ENCODE peak calls at places on chromosome 6, in eight cellular contexts. K is choroid plexus epithelial cell; X is tibial artery; Z is breast epithelium; S is GM12865; A is effector memory CD4-positive, alpha-beta T cell; D is bronchial epithelial cell; M is CD8-positive, alpha-beta T cell. Y is an unnamed sample.

GRCh38 chr6:62623851-62624532 is 338.0 kb upstream of the KHDRBS2 start:
- DNase-seq in X (no peak), S (no peak), A (no peak), D (peak; percentile 17), M (no peak), Z (no peak), K (no peak), Y (no peak)

GRCh38 chr6:155483858-155484257 is 28.2 kb upstream of the NOX3 start:
- DNase-seq in Z (no peak), S (no peak), A (no peak), K (peak; percentile 81), D (peak; percentile 60), X (no peak), M (no peak), Y (peak; percentile 83)

GRCh38 chr6:69408886-69409285 is 387.9 kb downstream of the LMBRD1 start:
- DNase-seq in X (no peak), S (no peak), A (no peak), Z (no peak), K (no peak), D (no peak), M (no peak), Y (no peak)

GRCh38 chr6:46352541-46353267 is 138.5 kb downstream of the RCAN2 start:
- DNase-seq in D (no peak), S (no peak), A (no peak), Z (no peak), K (peak; percentile 5), M (no peak), X (no peak), Y (no peak)

GRCh38 chr6:22017272-22017671 is 279.6 kb downstream of the PRL start:
- DNase-seq in Z (no peak), D (no peak), M (no peak), A (no peak), X (no peak), K (no peak), S (no peak), Y (no peak)

GRCh38 chr6:10375391-10375969 is 39.4 kb downstream of the TFAP2A start:
- DNase-seq in Z (no peak), K (no peak), S (no peak), D (no peak), M (no peak), A (no peak), X (no peak), Y (no peak)

GRCh38 chr6:144156334-144156733 is 6.0 kb downstream of the STX11 start:
- DNase-seq in M (no peak), A (no peak), Z (no peak), X (no peak), D (no peak), S (peak; percentile 33), K (peak; percentile 75), Y (peak; percentile 73)

GRCh38 chr6:33686981-33687975 is 24.2 kb downstream of the UQCC2 start:
- DNase-seq in Z (no peak), S (no peak), A (no peak), X (no peak), D (no peak), K (no peak), M (no peak), Y (no peak)

GRCh38 chr6:4774715-4775590 is 1.3 kb upstream of the CDYL start:
- DNase-seq in M (peak; percentile 40), D (peak; percentile 32), X (peak; percentile 72), K (peak; percentile 18), A (peak; percentile 5), Z (peak; percentile 31), S (no peak), Y (no peak)

GRCh38 chr6:28725274-28725809 is 198.4 kb downstream of the TRIM27 start:
- DNase-seq in X (no peak), A (no peak), D (no peak), K (no peak), S (no peak), Z (no peak), M (no peak), Y (no peak)

GRCh38 chr6:28721372-28721771 is 195.7 kb downstream of the GPX5 start:
- DNase-seq in X (no peak), A (no peak), Z (no peak), D (no peak), S (no peak), M (no peak), K (no peak), Y (no peak)

GRCh38 chr6:28724395-28724794 is 198.7 kb downstream of the GPX5 start:
- DNase-seq in Z (no peak), X (no peak), M (no peak), D (no peak), A (no peak), K (no peak), S (no peak), Y (no peak)

GRCh38 chr6:28720357-28721231 is 194.9 kb downstream of the GPX5 start:
- DNase-seq in A (no peak), K (no peak), M (no peak), S (no peak), Z (no peak), D (no peak), X (no peak), Y (no peak)

DNA sequence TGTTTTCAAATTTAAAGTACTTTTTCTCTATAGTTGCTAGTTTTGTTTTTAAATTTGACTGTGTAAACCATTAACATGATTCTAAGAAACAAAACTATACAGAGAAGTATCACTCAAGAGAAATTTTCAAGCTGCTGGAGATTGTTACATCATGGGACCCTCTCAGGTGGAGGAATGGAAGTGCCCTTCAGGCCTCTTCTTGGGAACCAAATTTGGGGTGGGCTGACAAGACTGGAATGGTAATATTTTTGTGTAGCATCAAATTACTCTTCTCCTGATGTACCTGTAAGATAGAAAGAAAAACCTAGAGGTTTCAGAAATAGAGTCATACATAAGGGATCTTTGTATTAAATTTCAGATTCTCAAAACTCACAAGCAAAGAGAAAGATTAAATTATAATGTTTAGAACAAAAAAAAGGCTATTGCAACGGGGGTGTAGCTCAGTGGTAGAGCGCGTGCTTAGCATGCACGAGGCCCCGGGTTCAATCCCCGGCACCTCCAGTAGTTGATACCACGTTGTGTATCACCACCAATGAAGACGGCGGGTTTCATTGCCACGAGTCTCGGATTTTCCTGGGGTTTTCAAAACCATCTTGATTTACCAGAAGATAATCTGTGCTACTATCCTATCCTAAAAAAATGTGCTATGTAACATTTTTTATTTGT is 193.7 kb downstream of the GPX5 start:
- DNase-seq in M (no peak), X (no peak), Z (no peak), S (peak; percentile 48), A (no peak), K (peak; percentile 32), D (peak; percentile 36), Y (no peak)
- H3K4me3 ChIP-seq in M (no peak overlapping the region), X (no peak overlapping the region), Z (no peak overlapping the region), S (no peak overlapping the region), A (no peak overlapping the region), K (no peak overlapping the region), D (no peak overlapping the region), Y (no peak overlapping the region)

DNA sequence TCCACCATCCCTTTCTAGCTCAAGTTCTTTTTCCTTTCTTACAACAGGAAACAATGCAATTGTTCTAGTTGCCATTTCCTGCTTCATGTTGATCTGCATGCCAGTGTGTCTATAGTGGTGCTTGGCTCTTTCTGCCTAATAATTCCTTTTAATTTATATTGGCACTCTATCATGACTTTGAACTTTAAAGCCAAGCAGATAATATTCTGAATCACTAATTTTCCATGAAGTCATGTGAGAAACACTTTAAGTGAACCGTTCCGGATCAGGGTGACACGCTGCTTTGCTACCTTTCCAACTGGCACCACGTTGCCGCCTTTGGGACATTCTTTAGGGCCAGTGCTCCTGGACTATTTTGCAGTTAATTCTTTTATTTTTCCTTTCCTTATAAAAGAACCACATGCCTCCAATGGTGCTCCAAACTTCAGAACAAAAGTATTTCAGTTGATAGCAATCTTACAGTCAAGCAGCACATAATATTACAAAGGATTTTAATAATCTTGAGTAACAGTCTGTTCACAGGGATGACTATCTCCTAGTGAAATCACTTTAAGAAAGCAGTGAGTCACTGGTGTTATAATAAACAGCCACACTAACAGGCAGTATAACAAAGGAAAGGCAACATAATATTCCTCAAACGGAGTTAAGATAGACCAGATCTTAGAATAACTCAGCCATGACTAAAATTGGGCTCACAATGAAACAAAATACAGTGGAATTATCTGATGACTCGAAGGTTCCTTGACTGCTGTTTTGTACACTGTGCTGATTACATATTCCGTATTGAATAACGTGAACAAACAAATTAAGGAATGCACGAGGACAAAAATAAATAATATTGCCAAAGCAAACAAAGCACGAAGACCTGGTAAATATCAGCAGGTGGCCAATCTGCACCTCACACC is 19.0 kb upstream of the BLOC1S5 start:
- DNase-seq in A (no peak), S (no peak), K (peak; percentile 89), M (no peak), D (peak; percentile 98), Z (no peak), X (no peak), Y (peak; percentile 95)
- H3K4me3 ChIP-seq in A (no peak overlapping the region), S (no peak overlapping the region), K (no peak overlapping the region), M (no peak overlapping the region), D (no peak overlapping the region), Z (no peak overlapping the region), X (no peak overlapping the region), Y (no peak overlapping the region)

GRCh38 chr6:26232306-26232949 is 132.6 kb upstream of the BTN3A2 start:
- DNase-seq in S (no peak), Z (no peak), X (no peak), M (no peak), A (no peak), K (no peak), D (no peak), Y (no peak)

GRCh38 chr6:26231006-26231587 is 133.9 kb upstream of the BTN3A2 start:
- DNase-seq in M (no peak), A (no peak), S (no peak), K (no peak), X (no peak), Z (no peak), D (no peak), Y (no peak)

GRCh38 chr6:26233608-26234420 is 131.2 kb upstream of the BTN3A2 start:
- DNase-seq in M (peak; percentile 77), X (peak; percentile 73), Z (peak; percentile 69), S (peak; percentile 94), K (peak; percentile 71), D (peak; percentile 52), A (peak; percentile 55), Y (peak; percentile 69)

GRCh38 chr6:26234421-26235239 is 130.4 kb upstream of the BTN3A2 start:
- DNase-seq in K (peak; percentile 93), Z (peak; percentile 80), S (peak; percentile 96), M (peak; percentile 66), X (peak; percentile 76), A (peak; percentile 60), D (peak; percentile 70), Y (peak; percentile 91)

DNA sequence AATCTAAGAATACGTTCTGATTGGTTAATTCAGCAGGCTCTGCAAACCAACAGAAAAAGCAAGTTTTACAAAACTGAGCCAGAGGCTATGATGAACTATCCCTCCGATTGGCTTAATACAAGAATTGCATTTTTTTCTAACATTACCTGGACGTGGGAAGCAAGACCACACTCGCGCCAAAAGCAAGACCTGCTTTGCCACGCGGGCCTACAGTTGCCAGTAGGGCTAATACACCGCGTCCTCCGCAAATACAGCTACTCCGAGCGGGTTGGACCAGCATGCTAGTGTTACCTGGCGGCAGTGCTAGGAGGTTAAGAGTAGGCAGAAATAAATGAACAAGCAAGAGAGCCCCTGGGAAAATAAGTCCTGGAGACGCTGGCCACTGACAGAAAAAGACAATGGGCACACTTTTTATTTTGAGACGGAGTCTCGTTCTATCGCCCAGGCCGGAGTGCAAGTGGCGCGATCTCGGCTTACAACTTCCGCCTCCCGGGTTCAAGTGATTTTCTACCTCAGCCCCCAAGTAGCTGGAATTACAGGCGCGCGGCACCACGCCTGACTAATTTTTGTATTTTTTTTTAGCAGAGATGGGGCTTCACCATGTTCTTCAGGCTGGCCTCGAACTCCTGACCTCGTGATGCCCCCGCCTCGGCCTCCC is 131.9 kb upstream of the BTN3A2 start:
- DNase-seq in D (peak; percentile 44), Z (peak; percentile 53), S (peak; percentile 78), X (no peak), M (peak; percentile 34), A (no peak), K (peak; percentile 83), Y (peak; percentile 75)
- H3K4me3 ChIP-seq in D (peak overlapping the region; percentile 37), Z (peak overlapping the region; percentile 43), S (peak overlapping the region; percentile 66), X (peak overlapping the region; percentile 62), M (peak overlapping the region; percentile 66), A (peak overlapping the region; percentile 66), K (peak overlapping the region; percentile 58), Y (peak overlapping the region; percentile 52)

GRCh38 chr6:113433506-113433991 is 423.6 kb upstream of the MARCKS start:
- DNase-seq in K (peak; percentile 88), S (no peak), A (no peak), M (no peak), X (peak; percentile 88), D (peak; percentile 80), Z (peak; percentile 84), Y (peak; percentile 91)
- H3K4me3 ChIP-seq in K (no peak overlapping the region), S (no peak overlapping the region), A (no peak overlapping the region), M (no peak overlapping the region), X (no peak overlapping the region), D (no peak overlapping the region), Z (no peak overlapping the region), Y (no peak overlapping the region)

Y was measured in cardiac fibroblast.